ENCODE peak calls at places on chromosomes 1 and 21, in eight cellular contexts. One of them, this sample, is unnamed.

GRCh38 chr1:184021666-184022198 is 15.8 kb downstream of the COLGALT2 start:
- DNase-seq in AG04450: no peak
- DNase-seq in NCI-H1417: no peak
- DNase-seq in GDM1: no peak
- DNase-seq in foreskin fibroblast: no peak
- DNase-seq in HTR-8/SVneo: no peak
- DNase-seq in cardiac fibroblast: peak
- DNase-seq in brain microvascular endothelial cell: no peak
- DNase-seq in this sample: no peak

GRCh38 chr1:154190550-154190949 is 1.4 kb downstream of the TPM3 start:
- DNase-seq in AG04450: no peak
- DNase-seq in NCI-H1417: no peak
- DNase-seq in GDM1: no peak
- DNase-seq in foreskin fibroblast: peak
- DNase-seq in HTR-8/SVneo: peak
- DNase-seq in cardiac fibroblast: peak
- DNase-seq in brain microvascular endothelial cell: no peak
- DNase-seq in this sample: peak

GRCh38 chr21:14699433-14700410 is 153.6 kb upstream of the SAMSN1 start:
- DNase-seq in AG04450: no peak
- DNase-seq in NCI-H1417: no peak
- DNase-seq in GDM1: no peak
- DNase-seq in foreskin fibroblast: no peak
- DNase-seq in HTR-8/SVneo: no peak
- DNase-seq in cardiac fibroblast: no peak
- DNase-seq in brain microvascular endothelial cell: no peak
- DNase-seq in this sample: no peak

GRCh38 chr1:19582318-19582717 is 61.8 kb upstream of the NBL1 start:
- DNase-seq in AG04450: no peak
- DNase-seq in NCI-H1417: peak
- DNase-seq in GDM1: peak
- DNase-seq in foreskin fibroblast: no peak
- DNase-seq in HTR-8/SVneo: peak
- DNase-seq in cardiac fibroblast: peak
- DNase-seq in brain microvascular endothelial cell: no peak
- DNase-seq in this sample: peak

GRCh38 chr1:17633654-17634053 is 94.2 kb downstream of the ARHGEF10L start:
- DNase-seq in AG04450: peak
- DNase-seq in NCI-H1417: no peak
- DNase-seq in GDM1: no peak
- DNase-seq in foreskin fibroblast: peak
- DNase-seq in HTR-8/SVneo: no peak
- DNase-seq in cardiac fibroblast: peak
- DNase-seq in brain microvascular endothelial cell: peak
- DNase-seq in this sample: peak

GRCh38 chr1:30379684-30380624 is 343.4 kb downstream of the MATN1 start:
- DNase-seq in AG04450: peak
- DNase-seq in NCI-H1417: peak
- DNase-seq in GDM1: peak
- DNase-seq in foreskin fibroblast: peak
- DNase-seq in HTR-8/SVneo: peak
- DNase-seq in cardiac fibroblast: peak
- DNase-seq in brain microvascular endothelial cell: peak
- DNase-seq in this sample: peak

GRCh38 chr1:170126691-170127090 is 19.1 kb upstream of the NTMT2 start:
- DNase-seq in AG04450: peak
- DNase-seq in NCI-H1417: no peak
- DNase-seq in GDM1: no peak
- DNase-seq in foreskin fibroblast: peak
- DNase-seq in HTR-8/SVneo: no peak
- DNase-seq in cardiac fibroblast: peak
- DNase-seq in brain microvascular endothelial cell: peak
- DNase-seq in this sample: peak

GRCh38 chr1:48107516-48107915 is 110.3 kb upstream of the TRABD2B start:
- DNase-seq in AG04450: no peak
- DNase-seq in NCI-H1417: no peak
- DNase-seq in GDM1: peak
- DNase-seq in foreskin fibroblast: no peak
- DNase-seq in HTR-8/SVneo: no peak
- DNase-seq in cardiac fibroblast: no peak
- DNase-seq in brain microvascular endothelial cell: no peak
- DNase-seq in this sample: no peak

GRCh38 chr1:8421721-8422120 is 103.8 kb downstream of the SLC45A1 start:
- DNase-seq in AG04450: no peak
- DNase-seq in NCI-H1417: no peak
- DNase-seq in GDM1: no peak
- DNase-seq in foreskin fibroblast: no peak
- DNase-seq in HTR-8/SVneo: no peak
- DNase-seq in cardiac fibroblast: peak
- DNase-seq in brain microvascular endothelial cell: no peak
- DNase-seq in this sample: peak

GRCh38 chr1:3993606-3994375 is 93.7 kb upstream of the C1orf174 start:
- DNase-seq in AG04450: no peak
- DNase-seq in NCI-H1417: no peak
- DNase-seq in GDM1: no peak
- DNase-seq in foreskin fibroblast: no peak
- DNase-seq in HTR-8/SVneo: no peak
- DNase-seq in cardiac fibroblast: no peak
- DNase-seq in brain microvascular endothelial cell: no peak
- DNase-seq in this sample: no peak

GRCh38 chr1:101613549-101613948 is 376.7 kb downstream of the S1PR1 start:
- DNase-seq in AG04450: no peak
- DNase-seq in NCI-H1417: no peak
- DNase-seq in GDM1: no peak
- DNase-seq in foreskin fibroblast: no peak
- DNase-seq in HTR-8/SVneo: no peak
- DNase-seq in cardiac fibroblast: no peak
- DNase-seq in brain microvascular endothelial cell: no peak
- DNase-seq in this sample: no peak

GRCh38 chr21:42796327-42797062 is 82.8 kb downstream of the WDR4 start:
- DNase-seq in AG04450: no peak
- DNase-seq in NCI-H1417: no peak
- DNase-seq in GDM1: no peak
- DNase-seq in foreskin fibroblast: no peak
- DNase-seq in HTR-8/SVneo: no peak
- DNase-seq in cardiac fibroblast: no peak
- DNase-seq in brain microvascular endothelial cell: no peak
- DNase-seq in this sample: no peak

GRCh38 chr1:76881726-76882125 is 14.4 kb downstream of the ST6GALNAC5 start:
- DNase-seq in AG04450: no peak
- DNase-seq in NCI-H1417: no peak
- DNase-seq in GDM1: no peak
- DNase-seq in foreskin fibroblast: no peak
- DNase-seq in HTR-8/SVneo: no peak
- DNase-seq in cardiac fibroblast: no peak
- DNase-seq in brain microvascular endothelial cell: no peak
- DNase-seq in this sample: no peak

GRCh38 chr1:204651843-204652421 is 33.6 kb downstream of the LRRN2 start:
- DNase-seq in AG04450: no peak
- DNase-seq in NCI-H1417: peak
- DNase-seq in GDM1: no peak
- DNase-seq in foreskin fibroblast: no peak
- DNase-seq in HTR-8/SVneo: no peak
- DNase-seq in cardiac fibroblast: no peak
- DNase-seq in brain microvascular endothelial cell: no peak
- DNase-seq in this sample: no peak

GRCh38 chr1:32744063-32744410 is 41.5 kb upstream of the SYNC start:
- DNase-seq in AG04450: no peak
- DNase-seq in NCI-H1417: no peak
- DNase-seq in GDM1: no peak
- DNase-seq in foreskin fibroblast: no peak
- DNase-seq in HTR-8/SVneo: no peak
- DNase-seq in cardiac fibroblast: no peak
- DNase-seq in brain microvascular endothelial cell: no peak
- DNase-seq in this sample: no peak

GRCh38 chr1:2914702-2915101 is 106.6 kb upstream of the ACTRT2 start:
- DNase-seq in AG04450: no peak
- DNase-seq in NCI-H1417: no peak
- DNase-seq in GDM1: no peak
- DNase-seq in foreskin fibroblast: no peak
- DNase-seq in HTR-8/SVneo: no peak
- DNase-seq in cardiac fibroblast: no peak
- DNase-seq in brain microvascular endothelial cell: no peak
- DNase-seq in this sample: no peak

GRCh38 chr1:118575060-118575459 is 390.0 kb upstream of the SPAG17 start:
- DNase-seq in AG04450: no peak
- DNase-seq in NCI-H1417: no peak
- DNase-seq in GDM1: no peak
- DNase-seq in foreskin fibroblast: no peak
- DNase-seq in HTR-8/SVneo: no peak
- DNase-seq in cardiac fibroblast: no peak
- DNase-seq in brain microvascular endothelial cell: no peak
- DNase-seq in this sample: no peak

GRCh38 chr1:247936415-247936814 is 11.7 kb downstream of the OR2AJ1 start:
- DNase-seq in AG04450: no peak
- DNase-seq in NCI-H1417: no peak
- DNase-seq in GDM1: no peak
- DNase-seq in foreskin fibroblast: no peak
- DNase-seq in HTR-8/SVneo: no peak
- DNase-seq in cardiac fibroblast: no peak
- DNase-seq in brain microvascular endothelial cell: no peak
- DNase-seq in this sample: no peak

GRCh38 chr1:21520899-21521716 is 11.9 kb downstream of the ALPL start:
- DNase-seq in AG04450: no peak
- DNase-seq in NCI-H1417: no peak
- DNase-seq in GDM1: no peak
- DNase-seq in foreskin fibroblast: peak
- DNase-seq in HTR-8/SVneo: no peak
- DNase-seq in cardiac fibroblast: no peak
- DNase-seq in brain microvascular endothelial cell: peak
- DNase-seq in this sample: no peak

GRCh38 chr1:93042134-93042821 is 36.8 kb upstream of the MTF2 start:
- DNase-seq in AG04450: no peak
- DNase-seq in NCI-H1417: no peak
- DNase-seq in GDM1: no peak
- DNase-seq in foreskin fibroblast: no peak
- DNase-seq in HTR-8/SVneo: no peak
- DNase-seq in cardiac fibroblast: no peak
- DNase-seq in brain microvascular endothelial cell: no peak
- DNase-seq in this sample: no peak

GRCh38 chr1:215433237-215433636 is 133.9 kb upstream of the KCTD3 start:
- DNase-seq in AG04450: no peak
- DNase-seq in NCI-H1417: no peak
- DNase-seq in GDM1: no peak
- DNase-seq in foreskin fibroblast: no peak
- DNase-seq in HTR-8/SVneo: no peak
- DNase-seq in cardiac fibroblast: no peak
- DNase-seq in brain microvascular endothelial cell: no peak
- DNase-seq in this sample: no peak

GRCh38 chr1:239912471-239912870 is 179.2 kb upstream of the FMN2 start:
- DNase-seq in AG04450: no peak
- DNase-seq in NCI-H1417: no peak
- DNase-seq in GDM1: no peak
- DNase-seq in foreskin fibroblast: peak
- DNase-seq in HTR-8/SVneo: peak
- DNase-seq in cardiac fibroblast: peak
- DNase-seq in brain microvascular endothelial cell: peak
- DNase-seq in this sample: peak